ENCODE peak calls at places on chromosome 1, in six cellular contexts. One of them, this sample, is unnamed.

GRCh38 chr1:52550447-52550846 is 2.4 kb downstream of the TUT4 start:
- DNase-seq in GM10248: no peak
- DNase-seq in hypothalamus: no peak
- DNase-seq in COLO829: no peak
- DNase-seq in astrocyte of the cerebellum: no peak
- DNase-seq in stimulated activated CD8-positive, alpha-beta memory T cell treated with anti-CD3 and anti-CD28 coated beads, Interleukin-12 subunit alpha, Interleukin-12 subunit beta, amount 100 ng/mL, for 1 hour: no peak
- DNase-seq in this sample: no peak

GRCh38 chr1:21295059-21295401 is 4.8 kb upstream of the ECE1 start:
- DNase-seq in GM10248: no peak
- DNase-seq in stimulated activated CD8-positive, alpha-beta memory T cell treated with anti-CD3 and anti-CD28 coated beads, Interleukin-12 subunit alpha, Interleukin-12 subunit beta, amount 100 ng/mL, for 1 hour: peak; percentile 22
- DNase-seq in astrocyte of the cerebellum: no peak
- DNase-seq in COLO829: no peak
- DNase-seq in hypothalamus: no peak
- DNase-seq in this sample: no peak

GRCh38 chr1:17392199-17392740 is 20.3 kb downstream of the PADI6 start:
- DNase-seq in stimulated activated CD8-positive, alpha-beta memory T cell treated with anti-CD3 and anti-CD28 coated beads, Interleukin-12 subunit alpha, Interleukin-12 subunit beta, amount 100 ng/mL, for 1 hour: no peak
- DNase-seq in hypothalamus: no peak
- DNase-seq in COLO829: no peak
- DNase-seq in GM10248: no peak
- DNase-seq in astrocyte of the cerebellum: no peak
- DNase-seq in this sample: no peak

GRCh38 chr1:76065212-76065611 is 9.3 kb upstream of the ST6GALNAC3 start:
- DNase-seq in GM10248: no peak
- DNase-seq in hypothalamus: no peak
- DNase-seq in astrocyte of the cerebellum: no peak
- DNase-seq in COLO829: no peak
- DNase-seq in stimulated activated CD8-positive, alpha-beta memory T cell treated with anti-CD3 and anti-CD28 coated beads, Interleukin-12 subunit alpha, Interleukin-12 subunit beta, amount 100 ng/mL, for 1 hour: no peak
- DNase-seq in this sample: no peak

GRCh38 chr1:234474375-234474774 is 4.6 kb downstream of the TARBP1 start:
- DNase-seq in stimulated activated CD8-positive, alpha-beta memory T cell treated with anti-CD3 and anti-CD28 coated beads, Interleukin-12 subunit alpha, Interleukin-12 subunit beta, amount 100 ng/mL, for 1 hour: no peak
- DNase-seq in astrocyte of the cerebellum: no peak
- DNase-seq in hypothalamus: no peak
- DNase-seq in COLO829: no peak
- DNase-seq in GM10248: no peak
- DNase-seq in this sample: no peak

GRCh38 chr1:224133741-224134299 is 19.9 kb downstream of the FBXO28 start:
- DNase-seq in hypothalamus: no peak
- DNase-seq in stimulated activated CD8-positive, alpha-beta memory T cell treated with anti-CD3 and anti-CD28 coated beads, Interleukin-12 subunit alpha, Interleukin-12 subunit beta, amount 100 ng/mL, for 1 hour: no peak
- DNase-seq in astrocyte of the cerebellum: no peak
- DNase-seq in GM10248: no peak
- DNase-seq in COLO829: no peak
- DNase-seq in this sample: no peak

GRCh38 chr1:65691152-65691900 is 101.4 kb upstream of the PDE4B start:
- DNase-seq in GM10248: no peak
- DNase-seq in stimulated activated CD8-positive, alpha-beta memory T cell treated with anti-CD3 and anti-CD28 coated beads, Interleukin-12 subunit alpha, Interleukin-12 subunit beta, amount 100 ng/mL, for 1 hour: no peak
- DNase-seq in COLO829: no peak
- DNase-seq in astrocyte of the cerebellum: no peak
- DNase-seq in hypothalamus: no peak
- DNase-seq in this sample: peak; percentile 39

GRCh38 chr1:24621121-24621520 is 22.0 kb upstream of the SRRM1 start:
- DNase-seq in COLO829: no peak
- DNase-seq in stimulated activated CD8-positive, alpha-beta memory T cell treated with anti-CD3 and anti-CD28 coated beads, Interleukin-12 subunit alpha, Interleukin-12 subunit beta, amount 100 ng/mL, for 1 hour: no peak
- DNase-seq in GM10248: no peak
- DNase-seq in astrocyte of the cerebellum: no peak
- DNase-seq in hypothalamus: no peak
- DNase-seq in this sample: no peak

GRCh38 chr1:86841120-86841519 is 72.8 kb downstream of the SELENOF start:
- DNase-seq in COLO829: no peak
- DNase-seq in astrocyte of the cerebellum: no peak
- DNase-seq in stimulated activated CD8-positive, alpha-beta memory T cell treated with anti-CD3 and anti-CD28 coated beads, Interleukin-12 subunit alpha, Interleukin-12 subunit beta, amount 100 ng/mL, for 1 hour: no peak
- DNase-seq in hypothalamus: no peak
- DNase-seq in GM10248: no peak
- DNase-seq in this sample: no peak